ENCODE peak calls at places on chromosomes 3 and 15, in five cellular contexts. M is M059J; S is dorsolateral prefrontal cortex; O is mammary epithelial cell; C is activated naive CD4-positive, alpha-beta T cell. Y is an unnamed sample.

GRCh38 chr15:44102675-44103254 is 92.3 kb downstream of the FRMD5 start:
- DNase-seq in M (peak; percentile 99), S (no peak), O (peak; percentile 94), C (no peak), Y (peak; percentile 100)

GRCh38 chr3:62051506-62051905 is 321.8 kb downstream of the FEZF2 start:
- DNase-seq in M (peak; percentile 45), S (no peak), O (peak; percentile 23), C (no peak), Y (peak; percentile 41)

GRCh38 chr15:74294010-74294409 is 57.9 kb downstream of the CCDC33 start:
- DNase-seq in M (no peak), S (no peak), O (no peak), C (no peak), Y (no peak)

GRCh38 chr3:130423064-130423463 is 77.6 kb downstream of the COL6A5 start:
- DNase-seq in M (no peak), S (no peak), O (no peak), C (no peak), Y (no peak)

GRCh38 chr3:15630646-15631350 is 29.3 kb downstream of the BTD start:
- DNase-seq in M (peak; percentile 82), S (no peak), O (peak; percentile 50), C (no peak), Y (peak; percentile 77)

GRCh38 chr15:90400759-90401314 is 12.8 kb downstream of the IQGAP1 start:
- DNase-seq in M (peak; percentile 99), S (no peak), O (peak; percentile 91), C (no peak), Y (peak; percentile 94)

GRCh38 chr3:190089711-190090110 is 31.0 kb downstream of the P3H2 start:
- DNase-seq in M (peak; percentile 94), S (no peak), O (peak; percentile 83), C (no peak), Y (peak; percentile 22)

GRCh38 chr3:130893240-130894129 is at the start of gene ATP2C1:
- DNase-seq in M (peak; percentile 97), S (peak; percentile 95), O (peak; percentile 95), C (peak; percentile 77), Y (peak; percentile 90)

GRCh38 chr15:31489281-31489680 is 162.6 kb downstream of the KLF13 start:
- DNase-seq in M (no peak), S (no peak), O (no peak), C (no peak), Y (no peak)

GRCh38 chr3:150252462-150252861 is 155.6 kb upstream of the TSC22D2 start:
- DNase-seq in M (peak; percentile 71), S (no peak), O (no peak), C (no peak), Y (peak; percentile 72)

GRCh38 chr15:57651445-57651844 is 55.1 kb upstream of the POLR2M start:
- DNase-seq in M (no peak), S (no peak), O (no peak), C (no peak), Y (no peak)

GRCh38 chr15:27816790-27817189 is 282.3 kb downstream of the OCA2 start:
- DNase-seq in M (no peak), S (no peak), O (no peak), C (no peak), Y (no peak)

GRCh38 chr15:55916666-55917409 is 76.6 kb downstream of the NEDD4 start:
- DNase-seq in M (peak; percentile 86), S (no peak), O (peak; percentile 87), C (no peak), Y (peak; percentile 94)

GRCh38 chr15:87633471-87633870 is 623.1 kb downstream of the NTRK3 start:
- DNase-seq in M (no peak), S (no peak), O (no peak), C (no peak), Y (no peak)

GRCh38 chr3:29609007-29609805 is 328.3 kb downstream of the RBMS3 start:
- DNase-seq in M (no peak), S (no peak), O (no peak), C (no peak), Y (no peak)

GRCh38 chr3:43243590-43244587 is 42.5 kb upstream of the SNRK start:
- DNase-seq in M (peak; percentile 18), S (no peak), O (no peak), C (no peak), Y (peak; percentile 54)

GRCh38 chr3:133857767-133858166 is 37.9 kb downstream of the RAB6B start:
- DNase-seq in M (no peak), S (no peak), O (no peak), C (no peak), Y (no peak)

GRCh38 chr15:79370716-79371115 is 59.8 kb downstream of the TMED3 start:
- DNase-seq in M (no peak), S (no peak), O (no peak), C (no peak), Y (peak; percentile 25)

GRCh38 chr3:100354850-100355249 is 20.3 kb downstream of the NIT2 start:
- DNase-seq in M (no peak), S (no peak), O (no peak), C (no peak), Y (no peak)

GRCh38 chr3:86800116-86800515 is 190.8 kb downstream of the VGLL3 start:
- DNase-seq in M (no peak), S (no peak), O (no peak), C (no peak), Y (no peak)

GRCh38 chr3:155093261-155093660 is 13.1 kb downstream of the MME start:
- DNase-seq in M (no peak), S (no peak), O (peak; percentile 43), C (no peak), Y (no peak)

GRCh38 chr3:72745146-72745976 is 102.9 kb downstream of the SHQ1 start:
- DNase-seq in M (peak; percentile 57), S (no peak), O (no peak), C (no peak), Y (no peak)

GRCh38 chr3:133987933-133988484 is 41.7 kb downstream of the SLCO2A1 start:
- DNase-seq in M (no peak), S (no peak), O (no peak), C (no peak), Y (no peak)

GRCh38 chr3:37540786-37541185 is 320.9 kb upstream of the CTDSPL start:
- DNase-seq in M (no peak), S (no peak), O (no peak), C (no peak), Y (no peak)

Y was measured in fibroblast of mammary gland.